ENCODE peak calls at places on chromosomes 12 and 14, in nine cellular contexts. H is stomach, D is tibial artery, E is testis, I is progenitor cell of endocrine pancreas, O is upper lobe of left lung, Y is GM20000, F is A549, T is WERI-Rb-1. C is an unnamed sample.

GRCh38 chr12:124520258-124520657 is 47.2 kb downstream of the NCOR2 start:
- DNase-seq in H (peak), D (peak), E (no peak), I (no peak), O (no peak), Y (no peak), F (peak), T (no peak), C (no peak)

GRCh38 chr12:90027889-90028570 is 319.4 kb upstream of the ATP2B1 start:
- DNase-seq in H (no peak), D (no peak), E (no peak), I (no peak), O (no peak), Y (no peak), F (no peak), T (peak), C (no peak)

GRCh38 chr12:89230376-89231101 is 121.8 kb downstream of the DUSP6 start:
- DNase-seq in H (no peak), D (no peak), E (no peak), I (no peak), O (no peak), Y (no peak), F (no peak), T (no peak), C (no peak)

GRCh38 chr12:72547593-72547992 is 275.4 kb downstream of the TRHDE start:
- DNase-seq in H (no peak), D (no peak), E (no peak), I (no peak), O (no peak), Y (no peak), F (no peak), T (no peak), C (no peak)

GRCh38 chr14:58882577-58883018 is 244.8 kb downstream of the DACT1 start:
- DNase-seq in H (no peak), D (no peak), E (no peak), I (no peak), O (no peak), Y (no peak), F (no peak), T (no peak), C (no peak)

GRCh38 chr12:53222170-53223005 is 9.6 kb downstream of the RARG start:
- DNase-seq in H (no peak), D (no peak), E (no peak), I (no peak), O (no peak), Y (peak), F (no peak), T (no peak), C (no peak)

GRCh38 chr12:57456145-57456700 is 1.1 kb downstream of the INHBE start:
- DNase-seq in H (no peak), D (no peak), E (peak), I (peak), O (no peak), Y (no peak), F (peak), T (peak), C (no peak)

GRCh38 chr12:76277480-76277879 is 70.7 kb downstream of the BBS10 start:
- DNase-seq in H (no peak), D (no peak), E (no peak), I (no peak), O (no peak), Y (no peak), F (no peak), T (no peak), C (no peak)

GRCh38 chr12:27970391-27970980 is 2.0 kb downstream of the PTHLH start:
- DNase-seq in H (no peak), D (peak), E (peak), I (peak), O (peak), Y (peak), F (peak), T (peak), C (no peak)

GRCh38 chr12:120659151-120659525 is 18.7 kb downstream of the CABP1 start:
- DNase-seq in H (no peak), D (no peak), E (no peak), I (no peak), O (no peak), Y (no peak), F (no peak), T (no peak), C (no peak)

GRCh38 chr12:7101694-7102131 is 7.3 kb downstream of the C1RL start:
- DNase-seq in H (no peak), D (no peak), E (no peak), I (no peak), O (no peak), Y (no peak), F (no peak), T (no peak), C (no peak)

GRCh38 chr14:67851785-67852410 is 32.3 kb downstream of the RAD51B start:
- DNase-seq in H (no peak), D (no peak), E (no peak), I (no peak), O (peak), Y (no peak), F (no peak), T (no peak), C (no peak)

GRCh38 chr12:118015306-118015705 is 1.2 kb upstream of the RFC5 start:
- DNase-seq in H (no peak), D (no peak), E (no peak), I (no peak), O (no peak), Y (no peak), F (no peak), T (no peak), C (no peak)

GRCh38 chr14:30445394-30445793 is 113.6 kb upstream of the G2E3 start:
- DNase-seq in H (no peak), D (no peak), E (no peak), I (no peak), O (no peak), Y (no peak), F (no peak), T (peak), C (no peak)

GRCh38 chr12:124426594-124427550 is 132.0 kb downstream of the RFLNA start:
- DNase-seq in H (no peak), D (no peak), E (peak), I (no peak), O (peak), Y (no peak), F (no peak), T (peak), C (peak)

GRCh38 chr12:113130457-113131135 is 5.0 kb downstream of the RASAL1 start:
- DNase-seq in H (no peak), D (no peak), E (peak), I (no peak), O (no peak), Y (no peak), F (peak), T (peak), C (no peak)

GRCh38 chr14:96080571-96080970 is 41.4 kb downstream of the C14orf132 start:
- DNase-seq in H (no peak), D (no peak), E (no peak), I (no peak), O (no peak), Y (no peak), F (no peak), T (no peak), C (no peak)

GRCh38 chr12:100474617-100475016 is 951 bp downstream of the NR1H4 start:
- DNase-seq in H (no peak), D (no peak), E (no peak), I (no peak), O (no peak), Y (no peak), F (no peak), T (no peak), C (no peak)

GRCh38 chr12:132026061-132026795 is 76.5 kb downstream of the EP400 start:
- DNase-seq in H (no peak), D (no peak), E (no peak), I (no peak), O (peak), Y (no peak), F (no peak), T (no peak), C (no peak)

GRCh38 chr14:31763041-31763440 is 201.8 kb downstream of the NUBPL start:
- DNase-seq in H (no peak), D (no peak), E (no peak), I (no peak), O (no peak), Y (no peak), F (no peak), T (no peak), C (no peak)

GRCh38 chr12:48997719-48998496 is 1.3 kb downstream of the DDN start:
- DNase-seq in H (peak), D (no peak), E (no peak), I (peak), O (peak), Y (peak), F (peak), T (peak), C (peak)

GRCh38 chr12:5083955-5084849 is 40.5 kb downstream of the KCNA5 start:
- DNase-seq in H (no peak), D (no peak), E (peak), I (peak), O (no peak), Y (peak), F (peak), T (no peak), C (peak)

GRCh38 chr12:617304-617915 is 45.8 kb downstream of the NINJ2 start:
- DNase-seq in H (peak), D (peak), E (peak), I (no peak), O (peak), Y (no peak), F (peak), T (no peak), C (no peak)

GRCh38 chr12:55666508-55666907 is 29.8 kb downstream of the OR10P1 start:
- DNase-seq in H (no peak), D (no peak), E (peak), I (no peak), O (no peak), Y (no peak), F (no peak), T (no peak), C (no peak)

GRCh38 chr12:114547636-114548035 is 136.3 kb downstream of the TBX3 start:
- DNase-seq in H (no peak), D (no peak), E (no peak), I (no peak), O (no peak), Y (no peak), F (no peak), T (no peak), C (no peak)

GRCh38 chr12:131893605-131894312 is 663 bp upstream of the ULK1 start:
- DNase-seq in H (no peak), D (no peak), E (no peak), I (no peak), O (no peak), Y (no peak), F (no peak), T (no peak), C (no peak)

GRCh38 chr12:101021442-101021841 is 188.6 kb downstream of the SLC5A8 start:
- DNase-seq in H (no peak), D (no peak), E (no peak), I (no peak), O (no peak), Y (no peak), F (no peak), T (no peak), C (no peak)

GRCh38 chr12:64675795-64676194 is 65.5 kb downstream of the RASSF3 start:
- DNase-seq in H (peak), D (peak), E (no peak), I (no peak), O (no peak), Y (no peak), F (peak), T (no peak), C (no peak)

GRCh38 chr12:77788231-77789168 is 42.2 kb upstream of the NAV3 start:
- DNase-seq in H (no peak), D (no peak), E (no peak), I (no peak), O (no peak), Y (no peak), F (no peak), T (no peak), C (no peak)

GRCh38 chr12:105083041-105083440 is 1.2 kb downstream of the ALDH1L2 start:
- DNase-seq in H (no peak), D (no peak), E (no peak), I (no peak), O (no peak), Y (no peak), F (no peak), T (no peak), C (no peak)

GRCh38 chr14:59768855-59769254 is 101.7 kb downstream of the RTN1 start:
- DNase-seq in H (no peak), D (no peak), E (no peak), I (no peak), O (no peak), Y (no peak), F (no peak), T (no peak), C (no peak)

GRCh38 chr12:28507867-28508266 is 317.6 kb downstream of the CCDC91 start:
- DNase-seq in H (no peak), D (no peak), E (no peak), I (no peak), O (no peak), Y (no peak), F (no peak), T (no peak), C (no peak)

GRCh38 chr12:10339441-10339840 is 31.8 kb downstream of the KLRD1 start:
- DNase-seq in H (no peak), D (no peak), E (no peak), I (no peak), O (no peak), Y (no peak), F (peak), T (no peak), C (no peak)

GRCh38 chr12:15171015-15171646 is 50.1 kb downstream of the RERG start:
- DNase-seq in H (peak), D (no peak), E (no peak), I (no peak), O (no peak), Y (no peak), F (peak), T (no peak), C (no peak)

GRCh38 chr12:109020750-109021380 is at the start of gene SVOP:
- DNase-seq in H (peak), D (peak), E (peak), I (peak), O (peak), Y (peak), F (peak), T (peak), C (peak)

GRCh38 chr12:106766393-106766826 is 8.1 kb upstream of the RIC8B start:
- DNase-seq in H (peak), D (peak), E (peak), I (no peak), O (peak), Y (no peak), F (no peak), T (no peak), C (no peak)

GRCh38 chr12:106767954-106768501 is 6.5 kb upstream of the RIC8B start:
- DNase-seq in H (no peak), D (no peak), E (no peak), I (no peak), O (no peak), Y (no peak), F (peak), T (no peak), C (no peak)

GRCh38 chr12:106767206-106767605 is 7.3 kb upstream of the RIC8B start:
- DNase-seq in H (no peak), D (no peak), E (no peak), I (no peak), O (no peak), Y (no peak), F (no peak), T (no peak), C (no peak)

GRCh38 chr12:106769078-106769477 is 5.4 kb upstream of the RIC8B start:
- DNase-seq in H (no peak), D (no peak), E (no peak), I (no peak), O (no peak), Y (no peak), F (peak), T (no peak), C (no peak)

GRCh38 chr12:106764738-106765137 is 9.7 kb upstream of the RIC8B start:
- DNase-seq in H (no peak), D (no peak), E (peak), I (no peak), O (no peak), Y (no peak), F (peak), T (no peak), C (no peak)
- TF ChIP-seq CTCF in H (no peak), D (no peak), E (no peak), I (no peak), O (no peak), Y (no peak), F (no peak), T (no peak), C (no peak)

GRCh38 chr12:80946591-80946990 is 8.9 kb upstream of the LIN7A start:
- DNase-seq in H (no peak), D (no peak), E (no peak), I (no peak), O (no peak), Y (no peak), F (no peak), T (no peak), C (no peak)
- TF ChIP-seq CTCF in H (no peak), D (no peak), E (no peak), I (peak), O (no peak), Y (no peak), F (no peak), T (no peak), C (peak)

GRCh38 chr12:79512068-79512467 is 178.7 kb downstream of the PAWR start:
- DNase-seq in H (no peak), D (no peak), E (no peak), I (no peak), O (no peak), Y (no peak), F (peak), T (no peak), C (no peak)
- TF ChIP-seq CTCF in H (no peak), D (no peak), E (no peak), I (peak), O (no peak), Y (no peak), F (peak), T (peak), C (peak)

GRCh38 chr14:103188691-103189480 is 65.6 kb downstream of the TNFAIP2 start:
- DNase-seq in H (peak), D (no peak), E (peak), I (peak), O (peak), Y (peak), F (peak), T (no peak), C (no peak)
- TF ChIP-seq CTCF in H (peak), D (peak), E (peak), I (peak), O (peak), Y (no peak), F (peak), T (no peak), C (no peak)

GRCh38 chr14:61527325-61528100 is 167.8 kb upstream of the HIF1A start:
- DNase-seq in H (no peak), D (no peak), E (peak), I (no peak), O (no peak), Y (no peak), F (peak), T (no peak), C (no peak)
- TF ChIP-seq CTCF in H (no peak), D (no peak), E (no peak), I (no peak), O (no peak), Y (no peak), F (no peak), T (no peak), C (no peak)

C was measured in D721Med.